ENCODE peak calls at places on chromosomes 4 and X, in seven cellular contexts. R is GM23248, I is NT2/D1, D is HepG2, Q is neuronal stem cell, E is SK-N-SH, X is IMR-90. P is an unnamed sample.

GRCh38 chrX:53283567-53283966 is 2.2 kb upstream of the IQSEC2 start:
- DNase-seq in R (no peak), X (no peak), Q (no peak), D (no peak), I (no peak), E (no peak), P (no peak)

GRCh38 chr4:174561556-174561955 is 39.3 kb upstream of the HPGD start:
- DNase-seq in E (no peak), X (no peak), R (no peak), D (no peak), I (peak; percentile 2), Q (no peak), P (peak; percentile 65)

GRCh38 chr4:37879365-37879764 is 11.5 kb upstream of the TBC1D1 start:
- DNase-seq in Q (no peak), X (no peak), R (no peak), E (no peak), I (no peak), D (no peak), P (no peak)

GRCh38 chr4:24978291-24979072 is 52.3 kb downstream of the LGI2 start:
- DNase-seq in I (no peak), Q (no peak), R (peak; percentile 33), X (no peak), D (no peak), E (no peak), P (no peak)

GRCh38 chr4:77927991-77928925 is 65.6 kb downstream of the MRPL1 start:
- DNase-seq in D (peak; percentile 51), I (no peak), Q (no peak), E (no peak), X (peak; percentile 68), R (peak; percentile 33), P (peak; percentile 51)

GRCh38 chrX:39670281-39670680 is 427.5 kb downstream of the BCOR start:
- DNase-seq in D (no peak), E (no peak), X (no peak), R (peak; percentile 28), Q (no peak), I (no peak), P (peak; percentile 27)

GRCh38 chr4:11542952-11543351 is 114.3 kb upstream of the HS3ST1 start:
- DNase-seq in X (no peak), R (no peak), E (no peak), D (no peak), Q (no peak), I (no peak), P (no peak)

GRCh38 chr4:37935026-37935425 is 25.2 kb upstream of the PTTG2 start:
- DNase-seq in E (no peak), I (no peak), X (no peak), R (no peak), D (no peak), Q (no peak), P (no peak)

GRCh38 chrX:84747516-84747915 is 245.3 kb upstream of the HDX start:
- DNase-seq in I (no peak), X (no peak), Q (no peak), R (no peak), E (no peak), D (no peak), P (no peak)

GRCh38 chrX:21528076-21528475 is 130.1 kb downstream of the KLHL34 start:
- DNase-seq in D (no peak), X (peak; percentile 14), Q (no peak), R (peak; percentile 60), I (no peak), E (no peak), P (no peak)

GRCh38 chr4:128241425-128241913 is 46.1 kb downstream of the PGRMC2 start:
- DNase-seq in Q (no peak), D (peak; percentile 57), R (peak; percentile 93), I (no peak), X (peak; percentile 99), E (peak; percentile 12), P (peak; percentile 95)

GRCh38 chrX:24494544-24495113 is 29.5 kb downstream of the PDK3 start:
- DNase-seq in I (no peak), R (peak; percentile 5), E (no peak), Q (no peak), X (peak; percentile 80), D (peak; percentile 75), P (peak; percentile 59)

GRCh38 chr4:123462007-123462406 is 65.4 kb downstream of the SPRY1 start:
- DNase-seq in X (peak; percentile 26), R (no peak), D (peak; percentile 13), Q (no peak), I (no peak), E (no peak), P (no peak)

GRCh38 chr4:948936-949300 is 16.7 kb downstream of the TMEM175 start:
- DNase-seq in D (no peak), I (no peak), Q (no peak), R (no peak), E (peak; percentile 24), X (no peak), P (no peak)

GRCh38 chrX:91414710-91415109 is 19.9 kb upstream of the PABPC5 start:
- DNase-seq in R (peak; percentile 51), E (peak; percentile 32), I (no peak), X (no peak), D (no peak), Q (no peak), P (peak; percentile 34)

GRCh38 chrX:12790878-12791252 is 347 bp upstream of the PRPS2 start:
- DNase-seq in E (no peak), R (no peak), Q (no peak), X (no peak), D (no peak), I (no peak), P (no peak)

GRCh38 chr4:52172166-52172565 is 121.1 kb downstream of the SPATA18 start:
- DNase-seq in I (no peak), R (peak; percentile 25), Q (no peak), D (no peak), E (no peak), X (no peak), P (no peak)

GRCh38 chrX:130186645-130187044 is 14.9 kb downstream of the RAB33A start:
- DNase-seq in Q (no peak), E (peak; percentile 37), X (no peak), I (no peak), R (no peak), D (no peak), P (no peak)

DNA sequence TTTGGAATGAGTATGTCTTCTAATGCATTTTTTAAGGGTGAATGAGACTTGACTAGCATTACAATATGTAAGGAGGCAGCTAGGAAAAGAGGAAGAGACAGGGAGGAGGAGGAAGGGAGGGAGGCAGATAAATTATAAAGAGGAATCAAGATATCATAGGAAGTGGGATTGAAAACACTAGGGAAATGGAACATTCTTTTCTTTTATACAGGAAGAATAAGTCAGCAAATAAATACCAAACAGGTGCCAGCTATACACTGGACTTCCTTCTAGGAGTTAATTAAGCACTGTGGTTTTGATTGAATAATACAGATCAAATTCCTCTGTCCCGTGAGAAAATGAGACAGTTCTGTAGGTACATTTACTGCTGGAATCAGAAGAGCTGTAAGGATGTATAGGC is 78.6 kb downstream of the PACRGL start:
- DNase-seq in E (no peak), Q (no peak), D (no peak), I (no peak), X (no peak), R (no peak), P (no peak)
- H3K4me1 ChIP-seq in E (no peaks in the 10 kb centered on the region), Q (no peaks in the 10 kb centered on the region), D (no peaks in the 10 kb centered on the region), I (no peaks in the 10 kb centered on the region), X (no peaks in the 10 kb centered on the region), R (no peaks in the 10 kb centered on the region), P (no peaks in the 10 kb centered on the region)

DNA sequence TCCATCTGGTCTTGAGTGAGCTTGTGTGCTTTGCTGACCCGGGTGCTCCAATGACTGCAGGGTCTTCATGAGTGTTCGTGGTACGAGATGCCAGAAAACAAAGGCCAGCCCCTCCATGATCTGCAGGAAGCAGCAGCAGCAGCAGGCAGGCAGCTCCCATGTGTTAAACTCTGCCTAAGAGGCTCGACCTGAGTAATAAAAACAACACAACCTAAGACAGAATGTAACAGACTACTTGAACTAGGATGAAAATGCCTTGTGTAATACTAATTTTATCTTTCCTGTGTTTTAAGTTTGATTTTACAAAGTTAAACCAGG is 44.1 kb downstream of the RASGEF1B start:
- DNase-seq in D (no peak), Q (peak; percentile 35), E (no peak), X (no peak), I (no peak), R (no peak), P (no peak)
- H3K9ac ChIP-seq in D (no peak overlapping the region), Q (no peak overlapping the region), E (no peak overlapping the region), X (peak overlapping the region; percentile 59), I (no peak overlapping the region), R (no peak overlapping the region), P (no peak overlapping the region)

GRCh38 chr4:118280501-118281218 is 72.1 kb downstream of the PRSS12 start:
- DNase-seq in X (peak; percentile 85), I (peak; percentile 40), D (peak; percentile 74), Q (peak; percentile 40), R (peak; percentile 72), E (peak; percentile 50), P (peak; percentile 74)

GRCh38 chr4:118279328-118279727 is 73.5 kb downstream of the PRSS12 start:
- DNase-seq in E (no peak), X (no peak), D (no peak), Q (no peak), R (no peak), I (no peak), P (peak; percentile 36)

GRCh38 chr4:118278473-118279274 is 74.1 kb downstream of the PRSS12 start:
- DNase-seq in X (peak; percentile 88), R (peak; percentile 96), I (peak; percentile 90), Q (peak; percentile 75), D (peak; percentile 93), E (peak; percentile 97), P (peak; percentile 96)

GRCh38 chr4:118281611-118282442 is 71.0 kb downstream of the PRSS12 start:
- DNase-seq in D (peak; percentile 18), I (no peak), X (peak; percentile 63), E (no peak), R (peak; percentile 42), Q (no peak), P (peak; percentile 64)

DNA sequence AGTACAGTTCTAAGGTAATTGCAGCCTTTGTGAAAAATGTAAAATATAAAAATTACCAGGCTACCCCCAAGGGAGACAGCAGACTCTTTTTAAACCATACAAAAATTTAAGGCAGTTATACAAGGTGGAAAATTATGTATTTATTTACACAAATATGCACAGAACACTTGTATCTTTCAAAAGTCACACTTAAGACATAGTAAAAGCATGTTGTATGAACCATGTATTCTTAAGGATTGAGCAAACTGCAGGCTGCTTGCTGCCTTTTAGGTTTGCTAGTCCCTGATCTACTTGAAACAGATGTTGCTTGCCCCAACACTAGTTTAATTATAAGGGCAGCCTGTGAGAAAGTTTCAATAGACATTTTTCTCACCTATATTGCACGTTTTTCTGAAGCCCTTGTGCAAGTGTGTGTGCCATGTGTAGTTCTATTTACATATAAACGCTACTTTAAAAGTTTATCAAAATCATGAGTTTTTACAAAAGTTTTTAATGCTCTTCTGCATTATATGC is 72.8 kb downstream of the PRSS12 start:
- DNase-seq in I (no peak), Q (no peak), D (no peak), X (no peak), R (no peak), E (no peak), P (peak; percentile 20)
- H3K4me3 ChIP-seq in I (peak overlapping the region; percentile 93), Q (peak overlapping the region; percentile 71), D (peak overlapping the region; percentile 87), X (peak overlapping the region; percentile 72), R (peak overlapping the region; percentile 91), E (peak overlapping the region; percentile 79), P (peak overlapping the region; percentile 99)

DNA sequence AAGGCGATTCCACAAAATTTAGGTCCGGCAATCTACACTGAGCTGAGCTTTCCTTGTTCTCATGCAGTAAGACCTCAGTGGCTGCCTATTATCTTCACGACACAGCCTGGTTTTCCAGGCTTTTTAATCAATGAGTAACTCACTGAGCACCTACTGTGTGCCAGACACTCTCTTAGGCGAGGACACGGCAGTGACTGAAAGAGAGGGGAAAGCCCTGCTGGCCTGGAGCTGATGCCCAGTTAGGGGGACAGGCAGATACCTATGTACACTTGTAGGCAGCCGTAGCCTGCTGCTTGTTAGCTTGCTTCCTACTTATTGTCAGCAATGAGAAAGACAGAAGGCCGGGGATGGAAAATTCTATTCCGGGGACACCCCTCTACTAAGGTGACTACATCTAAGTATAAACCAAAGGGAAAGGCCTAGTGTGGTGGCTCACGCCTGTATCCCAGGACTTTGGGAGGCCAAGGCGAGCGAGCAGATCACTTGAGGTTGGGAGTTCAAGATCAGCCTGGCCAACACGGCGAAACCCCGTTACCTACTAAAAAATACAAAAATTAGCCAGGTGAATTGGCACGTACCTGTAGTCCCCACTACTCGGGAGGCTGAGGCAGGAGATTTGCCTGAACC is 3.8 kb downstream of the WDR1 start:
- DNase-seq in I (no peak), R (no peak), Q (no peak), E (no peak), D (no peak), X (no peak), P (no peak)
- H3K4me1 ChIP-seq in I (peaks cover 24% of the 10 kb centered on the region), R (peaks cover 57% of the 10 kb centered on the region), Q (peaks cover 10% of the 10 kb centered on the region), E (peaks cover 19% of the 10 kb centered on the region), D (peaks cover 89% of the 10 kb centered on the region), X (peaks cover 54% of the 10 kb centered on the region), P (peaks cover 28% of the 10 kb centered on the region)

P was measured in adipocyte.